ENCODE peak calls at places on chromosome X, in nine cellular contexts. One of them, this sample, is unnamed.

GRCh38 chrX:110267874-110268273 is 50.0 kb downstream of the AMMECR1 start:
- DNase-seq in endodermal cell: no peak
- DNase-seq in left lung: no peak
- DNase-seq in AG04449: no peak
- DNase-seq in heart right ventricle: no peak
- DNase-seq in PC-9: no peak
- DNase-seq in GM12864: no peak
- DNase-seq in bronchial epithelial cell: no peak
- DNase-seq in fibroblast of pulmonary artery: no peak
- DNase-seq in this sample: no peak

GRCh38 chrX:140229187-140229586 is 263.9 kb upstream of the CXorf66 start:
- DNase-seq in PC-9: no peak
- DNase-seq in fibroblast of pulmonary artery: no peak
- DNase-seq in bronchial epithelial cell: no peak
- DNase-seq in left lung: no peak
- DNase-seq in GM12864: no peak
- DNase-seq in heart right ventricle: no peak
- DNase-seq in endodermal cell: peak; percentile 42
- DNase-seq in AG04449: no peak
- DNase-seq in this sample: no peak

GRCh38 chrX:66675541-66675940 is 36.7 kb upstream of the EDA2R start:
- DNase-seq in fibroblast of pulmonary artery: peak; percentile 37
- DNase-seq in bronchial epithelial cell: no peak
- DNase-seq in GM12864: no peak
- DNase-seq in heart right ventricle: no peak
- DNase-seq in PC-9: no peak
- DNase-seq in left lung: no peak
- DNase-seq in endodermal cell: no peak
- DNase-seq in AG04449: no peak
- DNase-seq in this sample: no peak

GRCh38 chrX:13658602-13659001 is 5.7 kb downstream of the TCEANC start:
- DNase-seq in left lung: no peak
- DNase-seq in fibroblast of pulmonary artery: peak; percentile 69
- DNase-seq in bronchial epithelial cell: peak; percentile 50
- DNase-seq in AG04449: no peak
- DNase-seq in heart right ventricle: peak; percentile 11
- DNase-seq in GM12864: peak; percentile 26
- DNase-seq in endodermal cell: no peak
- DNase-seq in PC-9: peak; percentile 52
- DNase-seq in this sample: peak; percentile 48

GRCh38 chrX:9327747-9328145 is 137.1 kb upstream of the TBL1X start:
- DNase-seq in AG04449: no peak
- DNase-seq in fibroblast of pulmonary artery: peak; percentile 55
- DNase-seq in left lung: no peak
- DNase-seq in PC-9: peak; percentile 72
- DNase-seq in bronchial epithelial cell: no peak
- DNase-seq in endodermal cell: no peak
- DNase-seq in GM12864: no peak
- DNase-seq in heart right ventricle: no peak
- DNase-seq in this sample: peak; percentile 78

GRCh38 chrX:140733766-140734342 is 24.3 kb downstream of the LINC00632 start:
- DNase-seq in left lung: no peak
- DNase-seq in bronchial epithelial cell: peak; percentile 45
- DNase-seq in GM12864: no peak
- DNase-seq in endodermal cell: peak; percentile 58
- DNase-seq in PC-9: no peak
- DNase-seq in fibroblast of pulmonary artery: peak; percentile 70
- DNase-seq in heart right ventricle: no peak
- DNase-seq in AG04449: no peak
- DNase-seq in this sample: peak; percentile 9

GRCh38 chrX:25012433-25012735 is 3.4 kb downstream of the ARX start:
- DNase-seq in left lung: no peak
- DNase-seq in heart right ventricle: no peak
- DNase-seq in GM12864: no peak
- DNase-seq in endodermal cell: peak; percentile 85
- DNase-seq in PC-9: no peak
- DNase-seq in fibroblast of pulmonary artery: no peak
- DNase-seq in AG04449: no peak
- DNase-seq in bronchial epithelial cell: no peak
- DNase-seq in this sample: no peak

GRCh38 chrX:129980540-129981206 is 1.8 kb upstream of the BCORL1 start:
- DNase-seq in fibroblast of pulmonary artery: no peak
- DNase-seq in bronchial epithelial cell: no peak
- DNase-seq in AG04449: no peak
- DNase-seq in left lung: peak; percentile 59
- DNase-seq in GM12864: no peak
- DNase-seq in heart right ventricle: peak; percentile 53
- DNase-seq in PC-9: no peak
- DNase-seq in endodermal cell: peak; percentile 81
- DNase-seq in this sample: no peak

GRCh38 chrX:118756111-118756510 is 28.7 kb downstream of the IL13RA1 start:
- DNase-seq in left lung: no peak
- DNase-seq in fibroblast of pulmonary artery: peak; percentile 38
- DNase-seq in bronchial epithelial cell: peak; percentile 37
- DNase-seq in heart right ventricle: no peak
- DNase-seq in endodermal cell: no peak
- DNase-seq in GM12864: no peak
- DNase-seq in AG04449: no peak
- DNase-seq in PC-9: no peak
- DNase-seq in this sample: no peak

GRCh38 chrX:35665311-35665710 is 132.8 kb upstream of the MAGEB16 start:
- DNase-seq in GM12864: no peak
- DNase-seq in fibroblast of pulmonary artery: no peak
- DNase-seq in left lung: no peak
- DNase-seq in PC-9: no peak
- DNase-seq in endodermal cell: no peak
- DNase-seq in AG04449: no peak
- DNase-seq in bronchial epithelial cell: peak; percentile 74
- DNase-seq in heart right ventricle: no peak
- DNase-seq in this sample: no peak

GRCh38 chrX:7110821-7111276 is 36.7 kb upstream of the STS start:
- DNase-seq in bronchial epithelial cell: no peak
- DNase-seq in PC-9: peak; percentile 74
- DNase-seq in GM12864: peak; percentile 69
- DNase-seq in heart right ventricle: no peak
- DNase-seq in AG04449: no peak
- DNase-seq in endodermal cell: peak; percentile 55
- DNase-seq in left lung: no peak
- DNase-seq in fibroblast of pulmonary artery: no peak
- DNase-seq in this sample: no peak

GRCh38 chrX:57951666-57952319 is 41.5 kb upstream of the ZXDA start:
- DNase-seq in GM12864: no peak
- DNase-seq in PC-9: no peak
- DNase-seq in AG04449: no peak
- DNase-seq in endodermal cell: no peak
- DNase-seq in fibroblast of pulmonary artery: no peak
- DNase-seq in left lung: no peak
- DNase-seq in bronchial epithelial cell: no peak
- DNase-seq in heart right ventricle: peak; percentile 7
- DNase-seq in this sample: no peak

GRCh38 chrX:151806967-151807540 is 72.5 kb downstream of the CNGA2 start:
- DNase-seq in AG04449: no peak
- DNase-seq in fibroblast of pulmonary artery: no peak
- DNase-seq in PC-9: no peak
- DNase-seq in GM12864: no peak
- DNase-seq in heart right ventricle: no peak
- DNase-seq in left lung: no peak
- DNase-seq in endodermal cell: no peak
- DNase-seq in bronchial epithelial cell: peak; percentile 69
- DNase-seq in this sample: no peak

GRCh38 chrX:68504237-68504636 is 5.4 kb downstream of the YIPF6 start:
- DNase-seq in left lung: no peak
- DNase-seq in AG04449: no peak
- DNase-seq in GM12864: no peak
- DNase-seq in bronchial epithelial cell: peak; percentile 83
- DNase-seq in fibroblast of pulmonary artery: peak; percentile 66
- DNase-seq in PC-9: no peak
- DNase-seq in heart right ventricle: no peak
- DNase-seq in endodermal cell: no peak
- DNase-seq in this sample: peak; percentile 40

GRCh38 chrX:25536307-25536970 is 520.7 kb upstream of the ARX start:
- DNase-seq in heart right ventricle: no peak
- DNase-seq in PC-9: no peak
- DNase-seq in left lung: no peak
- DNase-seq in endodermal cell: no peak
- DNase-seq in bronchial epithelial cell: no peak
- DNase-seq in AG04449: no peak
- DNase-seq in GM12864: no peak
- DNase-seq in fibroblast of pulmonary artery: no peak
- DNase-seq in this sample: no peak

GRCh38 chrX:38055170-38055847 is 49.0 kb downstream of the SYTL5 start:
- DNase-seq in bronchial epithelial cell: peak; percentile 50
- DNase-seq in AG04449: no peak
- DNase-seq in heart right ventricle: no peak
- DNase-seq in fibroblast of pulmonary artery: peak; percentile 95
- DNase-seq in endodermal cell: no peak
- DNase-seq in left lung: no peak
- DNase-seq in GM12864: no peak
- DNase-seq in PC-9: no peak
- DNase-seq in this sample: peak; percentile 2

GRCh38 chrX:68935362-68935761 is 106.5 kb downstream of the EFNB1 start:
- DNase-seq in heart right ventricle: no peak
- DNase-seq in bronchial epithelial cell: peak; percentile 71
- DNase-seq in endodermal cell: peak; percentile 13
- DNase-seq in AG04449: no peak
- DNase-seq in left lung: no peak
- DNase-seq in PC-9: no peak
- DNase-seq in GM12864: no peak
- DNase-seq in fibroblast of pulmonary artery: no peak
- DNase-seq in this sample: no peak

GRCh38 chrX:131068945-131069719 is 11.0 kb downstream of the ARHGAP36 start:
- DNase-seq in left lung: no peak
- DNase-seq in AG04449: no peak
- DNase-seq in bronchial epithelial cell: no peak
- DNase-seq in GM12864: no peak
- DNase-seq in fibroblast of pulmonary artery: peak; percentile 3
- DNase-seq in PC-9: no peak
- DNase-seq in endodermal cell: peak; percentile 93
- DNase-seq in heart right ventricle: no peak
- DNase-seq in this sample: no peak

GRCh38 chrX:41449615-41450014 is 2.5 kb downstream of the NYX start:
- DNase-seq in heart right ventricle: peak; percentile 24
- DNase-seq in PC-9: no peak
- DNase-seq in GM12864: no peak
- DNase-seq in fibroblast of pulmonary artery: no peak
- DNase-seq in endodermal cell: no peak
- DNase-seq in bronchial epithelial cell: no peak
- DNase-seq in left lung: no peak
- DNase-seq in AG04449: no peak
- DNase-seq in this sample: peak; percentile 20

GRCh38 chrX:41906515-41907165 is 16.7 kb downstream of the CASK start:
- DNase-seq in GM12864: no peak
- DNase-seq in left lung: no peak
- DNase-seq in PC-9: peak; percentile 71
- DNase-seq in endodermal cell: no peak
- DNase-seq in AG04449: no peak
- DNase-seq in bronchial epithelial cell: peak; percentile 67
- DNase-seq in fibroblast of pulmonary artery: peak; percentile 10
- DNase-seq in heart right ventricle: no peak
- DNase-seq in this sample: no peak

GRCh38 chrX:23134171-23134570 is 134.4 kb downstream of the DDX53 start:
- DNase-seq in fibroblast of pulmonary artery: no peak
- DNase-seq in AG04449: no peak
- DNase-seq in left lung: no peak
- DNase-seq in bronchial epithelial cell: no peak
- DNase-seq in GM12864: no peak
- DNase-seq in heart right ventricle: no peak
- DNase-seq in endodermal cell: no peak
- DNase-seq in PC-9: no peak
- DNase-seq in this sample: no peak
- TF ChIP-seq CTCF in fibroblast of pulmonary artery: no peak
- TF ChIP-seq CTCF in AG04449: no peak
- TF ChIP-seq CTCF in left lung: no peak
- TF ChIP-seq CTCF in bronchial epithelial cell: no peak
- TF ChIP-seq CTCF in GM12864: no peak
- TF ChIP-seq CTCF in heart right ventricle: no peak
- TF ChIP-seq CTCF in endodermal cell: no peak
- TF ChIP-seq CTCF in PC-9: no peak
- TF ChIP-seq CTCF in this sample: no peak

GRCh38 chrX:108134724-108135123 is 43.1 kb downstream of the ATG4A start:
- DNase-seq in GM12864: no peak
- DNase-seq in bronchial epithelial cell: no peak
- DNase-seq in PC-9: no peak
- DNase-seq in heart right ventricle: no peak
- DNase-seq in AG04449: no peak
- DNase-seq in fibroblast of pulmonary artery: no peak
- DNase-seq in endodermal cell: peak; percentile 69
- DNase-seq in left lung: no peak
- DNase-seq in this sample: no peak
- TF ChIP-seq CTCF in GM12864: no peak
- TF ChIP-seq CTCF in bronchial epithelial cell: no peak
- TF ChIP-seq CTCF in PC-9: no peak
- TF ChIP-seq CTCF in heart right ventricle: no peak
- TF ChIP-seq CTCF in AG04449: no peak
- TF ChIP-seq CTCF in fibroblast of pulmonary artery: no peak
- TF ChIP-seq CTCF in endodermal cell: peak; percentile 68
- TF ChIP-seq CTCF in left lung: no peak
- TF ChIP-seq CTCF in this sample: no peak

DNA sequence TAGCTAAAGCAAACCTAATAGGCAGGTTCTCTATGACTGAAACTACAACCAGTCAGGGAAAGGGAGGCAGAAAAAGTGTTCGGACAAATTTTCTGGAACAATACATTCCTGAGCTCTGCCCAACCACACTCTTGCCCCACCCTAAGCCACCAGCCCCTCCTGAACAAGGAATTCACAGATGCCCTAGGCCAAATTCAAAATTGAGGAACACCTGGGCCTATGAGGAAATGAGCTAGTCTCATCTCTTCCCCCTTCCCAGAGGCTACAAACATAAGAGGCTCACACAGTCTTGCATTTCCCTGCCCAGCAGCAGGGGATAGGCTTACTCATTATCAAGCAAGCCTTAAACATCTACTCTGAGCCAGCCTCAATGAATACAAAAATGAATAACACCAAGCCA is 284.7 kb downstream of the ZNF674 start:
- DNase-seq in fibroblast of pulmonary artery: no peak
- DNase-seq in AG04449: no peak
- DNase-seq in bronchial epithelial cell: peak; percentile 91
- DNase-seq in GM12864: no peak
- DNase-seq in left lung: no peak
- DNase-seq in heart right ventricle: no peak
- DNase-seq in endodermal cell: no peak
- DNase-seq in PC-9: peak; percentile 89
- DNase-seq in this sample: no peak
- TF ChIP-seq CTCF in fibroblast of pulmonary artery: no peak
- TF ChIP-seq CTCF in AG04449: no peak
- TF ChIP-seq CTCF in bronchial epithelial cell: no peak
- TF ChIP-seq CTCF in GM12864: no peak
- TF ChIP-seq CTCF in left lung: no peak
- TF ChIP-seq CTCF in heart right ventricle: no peak
- TF ChIP-seq CTCF in endodermal cell: no peak
- TF ChIP-seq CTCF in PC-9: no peak
- TF ChIP-seq CTCF in this sample: no peak

DNA sequence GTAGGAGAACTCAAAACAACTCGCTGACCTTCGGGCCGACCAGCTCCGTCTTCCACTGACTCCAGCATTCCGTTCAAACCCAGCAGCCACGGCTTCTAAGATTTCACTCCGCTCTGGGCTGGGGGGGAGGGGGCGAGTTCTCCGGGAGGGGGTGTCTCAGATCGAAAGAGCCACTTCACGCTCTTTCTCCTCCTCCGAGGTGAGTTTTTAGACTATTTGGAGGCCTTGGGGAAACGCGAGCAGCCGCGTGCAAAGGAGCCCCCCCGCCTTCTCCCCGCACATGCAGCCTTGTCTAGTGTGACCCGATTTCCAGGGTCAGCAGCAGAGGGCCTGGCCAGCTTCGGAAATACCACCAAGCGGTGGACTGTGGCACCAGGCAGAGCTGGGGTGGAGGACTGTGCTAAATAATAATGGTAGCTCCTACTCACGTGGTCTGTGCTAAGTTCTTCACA is 79.2 kb upstream of the BCOR start:
- DNase-seq in fibroblast of pulmonary artery: no peak
- DNase-seq in endodermal cell: peak; percentile 75
- DNase-seq in PC-9: no peak
- DNase-seq in left lung: no peak
- DNase-seq in heart right ventricle: no peak
- DNase-seq in GM12864: no peak
- DNase-seq in bronchial epithelial cell: no peak
- DNase-seq in AG04449: no peak
- DNase-seq in this sample: no peak
- TF ChIP-seq CTCF in fibroblast of pulmonary artery: no peak
- TF ChIP-seq CTCF in endodermal cell: peak; percentile 46
- TF ChIP-seq CTCF in PC-9: no peak
- TF ChIP-seq CTCF in left lung: no peak
- TF ChIP-seq CTCF in heart right ventricle: no peak
- TF ChIP-seq CTCF in GM12864: no peak
- TF ChIP-seq CTCF in bronchial epithelial cell: no peak
- TF ChIP-seq CTCF in AG04449: no peak
- TF ChIP-seq CTCF in this sample: no peak